ENCODE peak calls at places on chromosomes 3 and 15, in ten cellular contexts. O is astrocyte of the spinal cord; Z is EL; V is NCI-H2171; A is activated gamma-delta T cell treated with anti-CD3 and anti-CD28 coated beads, Interleukin-2, amount 50 U/mL, for 16 hours; Y is anterior cingulate cortex; H is uterus; C is brain microvascular endothelial cell; K is AG20443; X is mucosa of descending colon. T is an unnamed sample.

GRCh38 chr15:75671684-75672083 is 24.0 kb downstream of the SNX33 start:
- DNase-seq in O (no peak), Z (peak; percentile 36), V (no peak), A (no peak), Y (no peak), H (no peak), C (no peak), K (no peak), X (no peak), T (no peak)

GRCh38 chr3:133494469-133494868 is 79.0 kb upstream of the CDV3 start:
- DNase-seq in O (no peak), Z (peak; percentile 43), V (no peak), A (no peak), Y (no peak), H (no peak), C (peak; percentile 23), K (no peak), X (no peak), T (peak; percentile 72)

GRCh38 chr3:142976621-142977398 is 13.3 kb upstream of the PAQR9 start:
- DNase-seq in O (peak; percentile 96), Z (peak; percentile 97), V (no peak), A (no peak), Y (no peak), H (peak; percentile 68), C (peak; percentile 97), K (peak; percentile 93), X (peak; percentile 43), T (peak; percentile 99)

GRCh38 chr3:39344746-39345344 is 15.3 kb downstream of the CCR8 start:
- DNase-seq in O (no peak), Z (peak; percentile 3), V (no peak), A (no peak), Y (no peak), H (no peak), C (no peak), K (no peak), X (no peak), T (no peak)

GRCh38 chr3:169020371-169020770 is 643.1 kb downstream of the MECOM start:
- DNase-seq in O (no peak), Z (no peak), V (no peak), A (no peak), Y (no peak), H (no peak), C (no peak), K (no peak), X (no peak), T (no peak)

GRCh38 chr3:144003051-144003450 is 31.4 kb downstream of the DIPK2A start:
- DNase-seq in O (no peak), Z (no peak), V (no peak), A (no peak), Y (no peak), H (no peak), C (no peak), K (no peak), X (no peak), T (no peak)

GRCh38 chr3:159640220-159640619 is 348.4 kb upstream of the IL12A start:
- DNase-seq in O (no peak), Z (no peak), V (no peak), A (no peak), Y (no peak), H (no peak), C (no peak), K (no peak), X (no peak), T (no peak)

GRCh38 chr3:172390792-172391191 is 57.5 kb downstream of the GHSR start:
- DNase-seq in O (no peak), Z (no peak), V (no peak), A (no peak), Y (no peak), H (no peak), C (no peak), K (no peak), X (no peak), T (no peak)

GRCh38 chr3:126683506-126683905 is 20.5 kb upstream of the CHCHD6 start:
- DNase-seq in O (no peak), Z (no peak), V (peak; percentile 50), A (no peak), Y (no peak), H (no peak), C (no peak), K (no peak), X (no peak), T (no peak)

GRCh38 chr15:84886211-84886983 is 1.9 kb downstream of the SLC28A1 start:
- DNase-seq in O (no peak), Z (no peak), V (no peak), A (no peak), Y (no peak), H (no peak), C (no peak), K (no peak), X (no peak), T (no peak)

GRCh38 chr3:101950510-101950909 is 101.2 kb downstream of the NFKBIZ start:
- DNase-seq in O (peak; percentile 95), Z (peak; percentile 83), V (no peak), A (no peak), Y (no peak), H (no peak), C (peak; percentile 65), K (peak; percentile 81), X (no peak), T (peak; percentile 98)

GRCh38 chr15:55873024-55873745 is 120.2 kb downstream of the NEDD4 start:
- DNase-seq in O (no peak), Z (no peak), V (no peak), A (no peak), Y (no peak), H (no peak), C (no peak), K (no peak), X (no peak), T (no peak)

GRCh38 chr15:71588746-71589145 is 221.6 kb upstream of the NR2E3 start:
- DNase-seq in O (peak; percentile 86), Z (peak; percentile 69), V (no peak), A (no peak), Y (no peak), H (no peak), C (peak; percentile 80), K (peak; percentile 27), X (no peak), T (peak; percentile 89)

GRCh38 chr3:170054204-170054603 is 16.4 kb downstream of the GPR160 start:
- DNase-seq in O (no peak), Z (no peak), V (no peak), A (no peak), Y (no peak), H (no peak), C (no peak), K (no peak), X (no peak), T (no peak)

GRCh38 chr15:81038975-81039607 is 38.4 kb downstream of the TLNRD1 start:
- DNase-seq in O (no peak), Z (no peak), V (no peak), A (no peak), Y (no peak), H (no peak), C (no peak), K (no peak), X (no peak), T (peak; percentile 6)

GRCh38 chr3:126258670-126259069 is 78.3 kb upstream of the ALDH1L1 start:
- DNase-seq in O (no peak), Z (peak; percentile 44), V (no peak), A (no peak), Y (no peak), H (no peak), C (no peak), K (peak; percentile 46), X (no peak), T (peak; percentile 48)

GRCh38 chr15:30953731-30954378 is 37.6 kb downstream of the MTMR10 start:
- DNase-seq in O (peak; percentile 83), Z (peak; percentile 95), V (no peak), A (no peak), Y (no peak), H (no peak), C (peak; percentile 90), K (peak; percentile 87), X (no peak), T (peak; percentile 93)

GRCh38 chr3:71245052-71245488 is 338.5 kb downstream of the FOXP1 start:
- DNase-seq in O (peak; percentile 75), Z (peak; percentile 56), V (no peak), A (no peak), Y (no peak), H (no peak), C (peak; percentile 88), K (peak; percentile 24), X (no peak), T (peak; percentile 18)

GRCh38 chr15:32981536-32981935 is 213.0 kb downstream of the FMN1 start:
- DNase-seq in O (no peak), Z (peak; percentile 47), V (no peak), A (no peak), Y (no peak), H (no peak), C (no peak), K (no peak), X (no peak), T (peak; percentile 14)

GRCh38 chr3:107683447-107683846 is 160.7 kb downstream of the BBX start:
- DNase-seq in O (peak; percentile 44), Z (no peak), V (no peak), A (no peak), Y (no peak), H (no peak), C (no peak), K (no peak), X (no peak), T (no peak)

GRCh38 chr15:99124641-99125040 is 19.8 kb downstream of the SYNM start:
- DNase-seq in O (no peak), Z (no peak), V (no peak), A (no peak), Y (no peak), H (no peak), C (no peak), K (no peak), X (no peak), T (no peak)

GRCh38 chr3:31581660-31582059 is 48.9 kb downstream of the STT3B start:
- DNase-seq in O (no peak), Z (no peak), V (no peak), A (no peak), Y (no peak), H (no peak), C (no peak), K (no peak), X (no peak), T (no peak)

GRCh38 chr15:95591886-95592285 is 738.6 kb upstream of the NR2F2 start:
- DNase-seq in O (no peak), Z (no peak), V (no peak), A (no peak), Y (no peak), H (no peak), C (no peak), K (no peak), X (no peak), T (no peak)

GRCh38 chr3:117817103-117817502 is 1107.5 kb downstream of the TUSC7 start:
- DNase-seq in O (no peak), Z (no peak), V (no peak), A (no peak), Y (no peak), H (no peak), C (no peak), K (no peak), X (no peak), T (no peak)

GRCh38 chr3:160225181-160226025 is at the start of gene C3orf80:
- DNase-seq in O (no peak), Z (peak; percentile 60), V (peak; percentile 36), A (no peak), Y (peak; percentile 68), H (peak; percentile 53), C (no peak), K (peak; percentile 79), X (peak; percentile 70), T (peak; percentile 72)

GRCh38 chr3:197139586-197139985 is 110.0 kb upstream of the MELTF start:
- DNase-seq in O (no peak), Z (no peak), V (no peak), A (no peak), Y (no peak), H (no peak), C (no peak), K (no peak), X (no peak), T (no peak)

GRCh38 chr3:181417748-181418147 is 294.0 kb upstream of the SOX2 start:
- DNase-seq in O (peak; percentile 14), Z (no peak), V (no peak), A (no peak), Y (peak; percentile 47), H (no peak), C (no peak), K (no peak), X (no peak), T (no peak)

GRCh38 chr15:95277266-95277665 is 1045.9 kb downstream of the MCTP2 start:
- DNase-seq in O (peak; percentile 90), Z (peak; percentile 90), V (no peak), A (no peak), Y (no peak), H (no peak), C (peak; percentile 80), K (peak; percentile 51), X (no peak), T (no peak)

T was measured in HT1080.